ENCODE peak calls at places on chromosomes 4 and X, in eight cellular contexts. D is psoas muscle, I is right lobe of liver, H is fibroblast of lung, N is astrocyte, M is WERI-Rb-1, B is heart right ventricle, W is SJSA1. Z is an unnamed sample. For H3K27me3, the result is how much of the 10 kb centered on the place peaks cover.

GRCh38 chrX:106611323-106611681 is 476 bp upstream of the RADX start:
- DNase-seq in N (no peak), H (no peak), B (no peak), I (no peak), D (no peak), W (no peak), M (no peak), Z (no peak)

GRCh38 chr4:15003891-15004700 is 1.8 kb downstream of the CPEB2 start:
- DNase-seq in N (no peak), M (peak), D (peak), I (peak), W (peak), B (peak), H (peak), Z (peak)

GRCh38 chr4:109079177-109079576 is 223.3 kb downstream of the COL25A1 start:
- DNase-seq in D (no peak), H (no peak), M (no peak), W (no peak), N (no peak), I (no peak), B (no peak), Z (no peak)

GRCh38 chrX:623599-624323 is 6.8 kb upstream of the SHOX start:
- DNase-seq in M (no peak), I (peak), H (no peak), D (no peak), N (no peak), B (no peak), W (peak), Z (no peak)

GRCh38 chr4:165783626-165784025 is 89.4 kb upstream of the TLL1 start:
- DNase-seq in N (no peak), W (no peak), D (no peak), I (no peak), B (no peak), M (peak), H (no peak), Z (no peak)

GRCh38 chrX:46704767-46705386 is 54.0 kb downstream of the SLC9A7 start:
- DNase-seq in M (no peak), D (no peak), N (peak), B (no peak), H (peak), I (no peak), W (no peak), Z (no peak)

GRCh38 chrX:128518508-128518907 is 466.3 kb upstream of the ACTRT1 start:
- DNase-seq in D (no peak), W (no peak), H (no peak), B (no peak), N (no peak), I (no peak), M (peak), Z (no peak)

GRCh38 chr4:6008092-6008551 is 10.1 kb downstream of the C4orf50 start:
- DNase-seq in B (no peak), D (no peak), I (no peak), H (no peak), W (no peak), N (no peak), M (no peak), Z (no peak)

GRCh38 chrX:149628280-149628679 is 3.3 kb downstream of the TMEM185A start:
- DNase-seq in B (no peak), D (no peak), N (no peak), W (no peak), M (no peak), H (no peak), I (no peak), Z (no peak)

GRCh38 chrX:53242310-53242709 is 17.3 kb upstream of the KDM5C start:
- DNase-seq in H (no peak), I (no peak), M (no peak), W (no peak), D (no peak), B (no peak), N (no peak), Z (no peak)
- H3K4me3 ChIP-seq in H (no peak), I (no peak), M (no peak), W (no peak), D (no peak), B (no peak), N (no peak), Z (no peak)

GRCh38 chrX:112087545-112087944 is 5.0 kb upstream of the TRPC5 start:
- DNase-seq in N (no peak), I (no peak), W (no peak), H (no peak), B (no peak), M (no peak), D (no peak), Z (no peak)

GRCh38 chrX:112078606-112079005 is 4.0 kb downstream of the TRPC5 start:
- DNase-seq in B (no peak), D (no peak), M (no peak), H (peak), W (no peak), N (no peak), I (no peak), Z (no peak)

GRCh38 chrX:112081781-112082482 is 644 bp downstream of the TRPC5 start:
- DNase-seq in W (no peak), M (no peak), B (no peak), D (no peak), I (no peak), H (no peak), N (no peak), Z (peak)

GRCh38 chrX:112085149-112085548 is 2.6 kb upstream of the TRPC5 start:
- DNase-seq in B (no peak), M (no peak), N (no peak), H (no peak), I (no peak), D (no peak), W (no peak), Z (no peak)

DNA sequence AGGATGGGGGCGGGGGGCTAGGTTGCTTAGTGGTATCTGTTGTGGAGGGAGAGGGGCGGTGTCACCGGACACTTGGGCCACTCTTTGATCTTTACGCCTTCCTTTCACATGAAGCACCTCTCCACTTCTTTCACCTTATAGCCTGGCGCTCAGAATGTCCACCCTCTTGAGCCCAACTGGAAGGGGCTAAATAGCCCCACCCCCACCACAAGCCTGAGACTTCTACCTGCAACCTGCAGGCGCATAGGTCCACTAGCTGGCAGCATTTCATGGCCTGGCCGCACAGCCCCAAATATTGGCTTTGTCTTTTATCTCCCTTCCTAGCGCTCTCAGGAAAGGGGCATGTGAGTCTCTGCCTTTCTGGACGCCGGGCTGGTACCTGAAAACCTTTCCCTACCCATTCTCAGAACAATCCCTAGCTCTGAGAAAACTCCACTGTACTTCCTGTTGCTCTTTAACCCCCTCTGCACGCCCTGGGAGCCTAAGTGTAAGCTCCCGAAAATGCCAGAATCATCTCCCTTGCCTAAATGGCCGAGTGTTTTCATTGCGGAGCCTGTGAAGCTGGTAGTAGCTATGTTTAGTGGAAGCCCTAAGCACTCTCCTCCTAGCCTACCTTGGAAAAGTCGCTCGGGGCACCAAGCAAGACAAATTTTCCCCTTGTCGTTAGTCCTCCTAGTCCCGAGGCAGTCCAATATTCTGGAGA is 1.2 kb upstream of the TRPC5 start:
- DNase-seq in W (no peak), H (no peak), B (no peak), D (no peak), M (no peak), I (peak), N (no peak), Z (peak)
- H3K27ac ChIP-seq in W (no peak), H (no peak), B (no peak), D (no peak), M (no peak), I (peak), N (no peak), Z (no peak)

GRCh38 chr4:4853371-4853823 is 6.1 kb upstream of the MSX1 start:
- DNase-seq in B (no peak), N (no peak), H (no peak), I (no peak), M (no peak), D (peak), W (no peak), Z (no peak)

GRCh38 chr4:4853921-4854648 is 5.4 kb upstream of the MSX1 start:
- DNase-seq in M (no peak), B (no peak), I (no peak), W (no peak), D (peak), H (no peak), N (no peak), Z (no peak)

GRCh38 chr4:4855293-4856070 is 4.0 kb upstream of the MSX1 start:
- DNase-seq in B (no peak), M (no peak), D (peak), W (no peak), N (no peak), H (no peak), I (no peak), Z (no peak)

GRCh38 chr4:4856071-4857000 is 3.1 kb upstream of the MSX1 start:
- DNase-seq in H (no peak), D (peak), W (no peak), I (no peak), M (no peak), B (no peak), N (no peak), Z (no peak)

GRCh38 chr4:4854649-4855292 is 4.7 kb upstream of the MSX1 start:
- DNase-seq in I (no peak), D (peak), N (no peak), W (no peak), M (no peak), B (no peak), H (no peak), Z (peak)
- H3K27me3 ChIP-seq in I (under half), D (half or more), N (under half), W (under half), M (under half), B (half or more), H (under half), Z (under half)

GRCh38 chrX:103215037-103215767 is at the start of gene BEX4:
- DNase-seq in W (peak), B (peak), N (peak), I (peak), D (peak), H (peak), M (peak), Z (peak)
- H3K4me3 ChIP-seq in W (peak), B (peak), N (peak), I (peak), D (peak), H (peak), M (peak), Z (peak)

GRCh38 chrX:39896951-39897740 is 200.6 kb downstream of the BCOR start:
- DNase-seq in N (peak), M (no peak), I (no peak), H (peak), B (peak), W (peak), D (peak), Z (peak)

GRCh38 chrX:39897741-39898097 is 200.0 kb downstream of the BCOR start:
- DNase-seq in I (no peak), H (no peak), B (no peak), W (no peak), N (no peak), D (no peak), M (no peak), Z (no peak)

GRCh38 chrX:39893417-39894338 is 204.1 kb downstream of the BCOR start:
- DNase-seq in N (no peak), I (no peak), H (no peak), D (no peak), W (no peak), B (no peak), M (no peak), Z (no peak)

GRCh38 chrX:39894626-39895025 is 203.1 kb downstream of the BCOR start:
- DNase-seq in D (no peak), B (no peak), I (no peak), H (no peak), M (peak), N (no peak), W (peak), Z (no peak)

DNA sequence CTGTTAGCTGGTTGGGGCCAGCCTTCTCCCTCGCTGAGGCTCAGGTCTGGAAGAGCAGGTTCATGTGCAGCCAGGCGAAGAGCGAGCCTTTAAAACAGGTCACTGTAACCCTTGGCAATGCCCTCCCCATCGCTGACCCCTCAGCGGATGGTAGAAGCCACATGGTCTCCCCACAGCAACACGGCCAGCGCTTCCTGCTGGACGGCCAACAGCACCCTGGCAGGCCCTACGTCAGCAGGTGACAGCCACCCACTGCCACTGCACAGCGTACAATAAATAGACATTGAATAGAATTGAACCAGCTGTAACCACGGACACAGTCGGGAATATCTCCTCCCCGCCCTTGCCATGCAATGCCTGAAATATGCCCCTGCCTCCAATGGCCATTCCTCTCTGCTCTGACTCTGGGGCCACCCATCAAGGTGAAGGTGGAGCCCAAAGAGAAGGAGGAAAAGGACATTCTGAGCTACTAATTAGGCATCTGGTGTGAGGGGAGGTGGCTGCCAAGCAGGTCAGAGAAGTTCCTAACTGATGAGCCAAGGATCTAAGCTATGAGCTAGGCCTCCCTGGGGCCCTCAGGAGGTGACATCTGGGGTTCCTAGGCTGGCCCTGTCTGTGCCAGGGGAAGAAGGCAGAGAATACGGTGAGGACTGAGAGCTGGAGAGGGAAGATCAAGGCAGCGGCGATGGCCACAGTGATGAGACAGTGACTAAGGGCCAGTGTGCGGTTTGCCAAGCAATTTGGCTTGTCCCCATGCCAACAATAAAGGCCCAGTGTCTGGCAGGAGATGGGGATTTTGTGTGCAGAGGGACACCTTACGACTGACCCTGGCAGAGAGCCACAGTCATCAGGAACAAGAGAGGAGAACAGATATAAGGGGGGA is 202.3 kb downstream of the BCOR start:
- DNase-seq in D (no peak), W (peak), B (no peak), I (no peak), H (no peak), N (no peak), M (no peak), Z (no peak)
- H3K27ac ChIP-seq in D (no peak), W (peak), B (no peak), I (no peak), H (no peak), N (no peak), M (no peak), Z (no peak)

Z was measured in aorta.